ENCODE peak calls at places on chromosome 7, in ten cellular contexts. X, U, I, O, W, K, E, Y, G and T are unnamed samples. For H3K4me1 and H3K27me3, the result is how much of the 10 kb centered on the place peaks cover.

GRCh38 chr7:51366930-51367613 is 50.5 kb upstream of the COBL start:
- DNase-seq in W (no peak), I (peak), O (peak), U (peak), X (no peak), G (peak), K (peak), Y (peak), E (peak), T (peak)

GRCh38 chr7:77771901-77772300 is 26.3 kb downstream of the TMEM60 start:
- DNase-seq in Y (no peak), E (no peak), X (no peak), O (no peak), I (no peak), G (no peak), U (no peak), K (no peak), W (no peak), T (no peak)

GRCh38 chr7:27579565-27579964 is 83.1 kb downstream of the HIBADH start:
- DNase-seq in K (no peak), U (no peak), I (peak), W (no peak), E (no peak), O (no peak), X (no peak), G (no peak), Y (no peak), T (no peak)

GRCh38 chr7:69994907-69995542 is 396.8 kb downstream of the AUTS2 start:
- DNase-seq in K (no peak), U (no peak), G (no peak), W (no peak), Y (no peak), X (no peak), E (no peak), O (no peak), I (no peak), T (no peak)

GRCh38 chr7:77441046-77441445 is 24.9 kb upstream of the GSAP start:
- DNase-seq in G (no peak), W (no peak), X (no peak), O (no peak), E (no peak), Y (no peak), I (peak), K (no peak), U (no peak), T (no peak)

GRCh38 chr7:2734761-2735571 is 47.0 kb downstream of the AMZ1 start:
- DNase-seq in Y (peak), G (no peak), O (no peak), W (peak), K (no peak), E (peak), I (no peak), U (peak), X (no peak), T (no peak)

GRCh38 chr7:105816954-105817615 is 59.3 kb downstream of the ATXN7L1 start:
- DNase-seq in O (no peak), G (no peak), K (no peak), U (no peak), Y (no peak), W (no peak), E (no peak), X (no peak), I (no peak), T (no peak)

GRCh38 chr7:156780724-156781455 is 112.1 kb downstream of the LMBR1 start:
- DNase-seq in I (no peak), Y (no peak), X (no peak), O (no peak), U (no peak), E (no peak), W (no peak), G (peak), K (no peak), T (no peak)

GRCh38 chr7:129875160-129875559 is 77.6 kb downstream of the UBE2H start:
- DNase-seq in E (no peak), O (no peak), W (no peak), Y (no peak), X (no peak), K (no peak), G (peak), U (no peak), I (no peak), T (no peak)

GRCh38 chr7:91062713-91063112 is 201.5 kb upstream of the FZD1 start:
- DNase-seq in I (no peak), O (no peak), U (no peak), E (no peak), K (no peak), Y (no peak), X (no peak), G (no peak), W (no peak), T (no peak)

GRCh38 chr7:36048141-36048901 is 104.7 kb upstream of the EEPD1 start:
- DNase-seq in G (no peak), I (peak), K (no peak), O (peak), E (no peak), W (no peak), Y (no peak), U (peak), X (no peak), T (peak)

GRCh38 chr7:24851791-24852190 is 94.5 kb upstream of the GSDME start:
- DNase-seq in W (no peak), Y (no peak), O (no peak), K (no peak), I (peak), G (peak), X (no peak), U (no peak), E (peak), T (no peak)

GRCh38 chr7:129675521-129675920 is 64.0 kb downstream of the NRF1 start:
- DNase-seq in G (no peak), I (no peak), O (no peak), W (no peak), E (no peak), K (no peak), X (no peak), Y (no peak), U (no peak), T (no peak)

GRCh38 chr7:26784118-26784517 is 80.3 kb downstream of the SKAP2 start:
- DNase-seq in O (no peak), I (no peak), U (no peak), E (no peak), Y (no peak), X (no peak), W (no peak), K (peak), G (no peak), T (no peak)

GRCh38 chr7:106568680-106569499 is 92.1 kb downstream of the CCDC71L start:
- DNase-seq in E (peak), G (peak), O (peak), X (no peak), K (peak), I (peak), W (no peak), U (no peak), Y (no peak), T (no peak)

GRCh38 chr7:33757563-33758165 is 147.7 kb upstream of the BMPER start:
- DNase-seq in I (peak), K (peak), O (peak), U (peak), G (no peak), E (peak), W (no peak), X (no peak), Y (no peak), T (peak)

GRCh38 chr7:154650275-154650674 is 352.6 kb downstream of the PAXIP1 start:
- DNase-seq in K (no peak), U (no peak), E (no peak), G (no peak), I (no peak), Y (no peak), X (no peak), W (no peak), O (no peak), T (no peak)

GRCh38 chr7:156865493-156865892 is 27.5 kb downstream of the LMBR1 start:
- DNase-seq in Y (no peak), I (no peak), G (no peak), K (no peak), O (no peak), U (no peak), W (no peak), E (no peak), X (no peak), T (no peak)

GRCh38 chr7:110601710-110602109 is 489.2 kb upstream of the LRRN3 start:
- DNase-seq in W (no peak), I (no peak), X (no peak), Y (no peak), E (no peak), O (no peak), U (no peak), K (peak), G (no peak), T (no peak)

GRCh38 chr7:37784015-37784414 is 64.4 kb upstream of the NME8 start:
- DNase-seq in X (no peak), K (no peak), U (no peak), I (no peak), G (no peak), W (no peak), O (no peak), Y (no peak), E (no peak), T (no peak)

GRCh38 chr7:157046681-157047080 is 36.2 kb upstream of the MNX1 start:
- DNase-seq in G (no peak), E (peak), K (no peak), U (no peak), O (no peak), X (no peak), Y (no peak), W (no peak), I (peak), T (no peak)

GRCh38 chr7:78499966-78500365 is 701.4 kb downstream of the PHTF2 start:
- DNase-seq in W (no peak), O (no peak), X (no peak), G (no peak), E (no peak), I (no peak), U (no peak), Y (no peak), K (no peak), T (no peak)

GRCh38 chr7:33501368-33501767 is 372.0 kb downstream of the BBS9 start:
- DNase-seq in K (no peak), W (no peak), U (no peak), X (no peak), E (no peak), G (no peak), I (no peak), Y (no peak), O (no peak), T (no peak)

GRCh38 chr7:54823776-54824175 is 64.8 kb upstream of the SEC61G start:
- DNase-seq in G (no peak), X (no peak), E (no peak), K (no peak), Y (peak), U (no peak), O (no peak), W (no peak), I (no peak), T (no peak)

GRCh38 chr7:156356551-156356950 is 284.0 kb upstream of the RNF32 start:
- DNase-seq in U (no peak), K (no peak), E (no peak), Y (no peak), G (no peak), X (no peak), O (no peak), W (no peak), I (no peak), T (no peak)

GRCh38 chr7:58086871-58087535 is 637.0 kb downstream of the ZNF716 start:
- DNase-seq in U (no peak), I (no peak), W (no peak), X (no peak), K (no peak), Y (no peak), G (no peak), O (peak), E (no peak), T (no peak)

GRCh38 chr7:7569113-7569527 is 2.4 kb downstream of the MIOS start:
- DNase-seq in O (no peak), E (no peak), I (no peak), G (no peak), W (no peak), Y (no peak), K (no peak), U (no peak), X (peak), T (no peak)

DNA sequence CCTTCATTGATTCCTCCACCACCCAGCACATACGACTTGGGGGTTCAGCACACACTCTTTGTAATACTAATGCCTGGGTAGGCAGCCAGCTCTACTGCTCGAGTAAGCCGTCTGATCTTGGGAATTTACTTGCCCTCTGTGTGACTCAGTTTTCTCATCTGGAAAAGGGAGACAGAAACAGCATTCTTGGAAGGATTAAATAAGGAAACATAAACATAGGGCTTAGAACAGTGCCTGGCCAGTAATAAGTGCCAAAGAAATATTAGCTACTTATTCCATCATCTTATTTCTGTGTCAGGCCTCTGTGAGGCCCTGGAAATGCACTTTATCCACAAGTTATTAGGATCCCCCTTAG is 130.1 kb downstream of the TNS3 start:
- DNase-seq in E (no peak), G (no peak), Y (no peak), K (no peak), I (no peak), W (no peak), U (no peak), X (no peak), O (no peak), T (no peak)
- H3K4me3 ChIP-seq in E (no peak), G (no peak), Y (no peak), K (no peak), I (peak), W (peak), U (no peak), X (no peak), O (no peak), T (no peak)

GRCh38 chr7:81789406-81790139 is 19.7 kb upstream of the HGF start:
- DNase-seq in X (no peak), K (no peak), G (no peak), U (no peak), W (no peak), Y (no peak), O (no peak), E (no peak), I (no peak), T (no peak)
- H3K4me1 ChIP-seq in X (under half), K (under half), G (under half), U (under half), W (under half), Y (under half), O (under half), E (under half), I (under half), T (under half)

GRCh38 chr7:122307228-122307619 is 2.7 kb upstream of the FEZF1 start:
- DNase-seq in U (no peak), W (no peak), O (no peak), G (peak), X (no peak), I (no peak), E (no peak), Y (no peak), K (peak), T (no peak)
- H3K27me3 ChIP-seq in U (half or more), W (half or more), O (half or more), G (under half), X (under half), I (under half), E (under half), Y (half or more), K (half or more), T (half or more)

DNA sequence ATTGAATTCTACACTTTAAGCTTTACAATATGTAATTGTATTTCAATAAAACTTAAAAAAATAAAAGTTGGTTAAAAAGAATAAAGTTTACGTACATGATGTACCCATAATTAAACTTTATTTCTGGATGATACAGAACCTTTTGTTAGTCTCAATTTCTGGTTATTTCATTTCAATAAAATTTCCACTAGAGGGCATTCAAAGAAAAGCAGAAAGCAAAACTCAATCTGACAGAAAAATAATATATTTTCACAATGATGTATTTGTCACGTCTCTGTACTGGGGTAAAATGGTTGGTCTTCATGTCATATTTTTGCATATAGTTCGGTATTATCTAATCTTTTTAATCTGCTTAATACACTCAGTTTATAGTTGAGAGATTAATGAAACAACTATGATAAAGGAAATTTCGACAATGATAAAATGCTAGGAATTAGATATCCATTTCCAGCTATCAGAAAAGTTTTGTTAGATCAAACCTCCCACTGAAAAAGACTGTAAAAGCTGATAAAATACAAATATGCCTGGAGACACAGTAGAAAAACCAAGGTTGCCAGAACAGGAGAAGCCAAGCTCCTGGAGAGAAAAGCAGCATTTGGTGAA is 27.4 kb downstream of the ASZ1 start:
- DNase-seq in U (no peak), W (no peak), I (peak), K (no peak), O (no peak), E (no peak), G (no peak), Y (no peak), X (no peak), T (no peak)
- H3K4me3 ChIP-seq in U (no peak), W (no peak), I (no peak), K (no peak), O (no peak), E (no peak), G (no peak), Y (no peak), X (no peak), T (no peak)

GRCh38 chr7:143145-143751 is 49.1 kb upstream of the FAM20C start:
- DNase-seq in I (no peak), E (no peak), O (no peak), G (no peak), U (no peak), K (no peak), X (no peak), Y (no peak), W (no peak), T (no peak)
- H3K4me1 ChIP-seq in I (under half), E (under half), O (under half), G (under half), U (under half), K (under half), X (under half), Y (under half), W (under half), T (under half)

GRCh38 chr7:73522081-73522818 is at the start of gene BAZ1B:
- DNase-seq in U (peak), O (peak), Y (peak), W (peak), X (peak), I (peak), K (peak), G (peak), E (peak), T (peak)

GRCh38 chr7:73521636-73522080 is 435 bp downstream of the BAZ1B start:
- DNase-seq in O (peak), U (no peak), Y (no peak), G (peak), K (peak), X (no peak), W (peak), I (peak), E (peak), T (no peak)

GRCh38 chr7:73518470-73518869 is 3.6 kb downstream of the BAZ1B start:
- DNase-seq in X (no peak), O (no peak), W (no peak), I (no peak), E (no peak), U (no peak), Y (peak), G (no peak), K (no peak), T (no peak)

GRCh38 chr7:73520673-73521635 is 1.1 kb downstream of the BAZ1B start:
- DNase-seq in W (no peak), X (no peak), G (peak), O (peak), U (peak), Y (no peak), I (peak), K (peak), E (no peak), T (peak)

GRCh38 chr7:73519867-73520672 is 2.0 kb downstream of the BAZ1B start:
- DNase-seq in E (no peak), G (peak), U (no peak), K (no peak), O (no peak), X (peak), Y (peak), W (no peak), I (no peak), T (peak)
- H3K27me3 ChIP-seq in E (under half), G (under half), U (under half), K (under half), O (under half), X (under half), Y (under half), W (under half), I (under half), T (under half)

DNA sequence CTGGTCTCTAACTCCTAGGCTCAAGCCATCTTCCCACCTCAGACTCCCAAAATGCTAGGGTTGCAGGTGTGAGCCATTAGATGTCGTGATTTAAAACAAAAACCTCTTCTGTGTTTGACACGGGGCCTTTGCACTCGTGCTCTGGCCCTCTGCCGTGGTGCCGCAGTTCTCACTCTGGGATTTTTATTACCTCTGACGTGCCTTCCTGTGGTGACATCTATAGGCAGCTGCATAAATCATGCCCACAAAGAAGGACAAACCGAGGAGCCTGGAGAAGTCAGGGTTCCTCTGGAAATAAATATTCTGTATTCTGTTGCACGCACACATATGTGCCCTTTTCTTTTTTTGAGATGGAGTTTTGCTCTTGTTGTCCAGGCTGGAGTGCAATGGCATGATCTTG is 25.9 kb upstream of the OCM start:
- DNase-seq in O (no peak), X (no peak), Y (no peak), E (no peak), I (no peak), K (no peak), G (no peak), U (no peak), W (no peak), T (no peak)
- H3K4me3 ChIP-seq in O (no peak), X (no peak), Y (no peak), E (no peak), I (no peak), K (no peak), G (no peak), U (no peak), W (no peak), T (no peak)

DNA sequence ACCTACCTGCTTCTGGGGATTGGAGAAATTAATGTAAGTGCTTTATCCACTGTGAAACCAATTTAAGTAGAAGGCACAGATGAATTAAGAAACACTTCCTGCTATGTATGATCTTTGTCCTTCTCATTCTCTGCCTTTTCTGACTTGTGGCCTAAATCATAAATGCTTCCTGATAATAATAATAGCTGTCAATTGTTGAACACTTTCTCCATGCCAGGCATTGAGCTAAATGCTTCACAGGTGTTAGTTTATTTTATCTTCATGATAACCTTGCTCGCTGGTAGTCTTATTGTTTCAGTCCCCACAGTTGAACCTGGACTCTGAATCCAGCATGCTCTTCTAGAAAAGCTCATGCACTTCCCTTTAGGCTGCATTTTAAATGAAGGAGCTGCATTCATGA is 75.4 kb downstream of the CHN2 start:
- DNase-seq in X (no peak), E (no peak), Y (no peak), K (no peak), I (no peak), W (no peak), U (no peak), G (no peak), O (no peak), T (no peak)
- H3K4me1 ChIP-seq in X (under half), E (under half), Y (under half), K (under half), I (under half), W (under half), U (under half), G (under half), O (under half), T (under half)

DNA sequence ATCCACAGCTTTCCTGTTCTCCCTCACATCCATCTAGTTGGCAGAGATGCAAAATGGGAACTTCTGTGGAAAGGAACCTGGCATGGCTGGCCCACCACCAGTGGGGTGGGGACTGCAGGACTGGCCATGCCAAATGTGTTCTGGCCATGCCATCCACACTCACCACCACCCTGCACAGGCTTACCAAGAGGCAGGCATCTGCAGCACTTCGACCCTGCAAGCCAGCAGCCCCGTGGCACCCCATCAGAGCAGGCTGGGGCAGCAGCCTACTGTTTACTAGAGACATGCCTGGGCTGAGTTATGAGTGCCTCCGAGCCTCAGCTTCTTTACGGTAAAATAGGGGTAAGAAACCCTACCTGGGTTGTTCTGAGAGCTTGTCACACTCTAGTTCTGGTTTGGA is 313.1 kb downstream of the PLXNA4 start:
- DNase-seq in K (no peak), O (no peak), X (no peak), W (no peak), E (no peak), U (no peak), Y (no peak), G (no peak), I (no peak), T (no peak)
- H3K27me3 ChIP-seq in K (under half), O (under half), X (under half), W (under half), E (under half), U (under half), Y (under half), G (under half), I (under half), T (under half)